ENCODE peak calls at places on chromosomes 11 and 22, in four cellular contexts. One of them, this sample, is unnamed.

GRCh38 chr22:47102648-47103047 is 340.2 kb downstream of the TBC1D22A start:
- DNase-seq in K562: no peak
- DNase-seq in psoas muscle: no peak
- DNase-seq in skeletal muscle cell: no peak
- DNase-seq in this sample: no peak

GRCh38 chr11:111081021-111081511 is 164.5 kb upstream of the POU2AF2 start:
- DNase-seq in skeletal muscle cell: no peak
- DNase-seq in K562: no peak
- DNase-seq in psoas muscle: no peak
- DNase-seq in this sample: no peak

GRCh38 chr11:130068986-130069683 is 559 bp upstream of the APLP2 start:
- DNase-seq in K562: no peak
- DNase-seq in skeletal muscle cell: peak
- DNase-seq in psoas muscle: peak
- DNase-seq in this sample: peak

GRCh38 chr11:132026746-132027145 is 656.3 kb downstream of the NTM start:
- DNase-seq in psoas muscle: no peak
- DNase-seq in skeletal muscle cell: no peak
- DNase-seq in K562: no peak
- DNase-seq in this sample: no peak

GRCh38 chr11:69321877-69322350 is 28.0 kb downstream of the MYEOV start:
- DNase-seq in psoas muscle: no peak
- DNase-seq in K562: no peak
- DNase-seq in skeletal muscle cell: peak
- DNase-seq in this sample: peak

GRCh38 chr11:122287401-122287800 is 171.4 kb upstream of the BLID start:
- DNase-seq in skeletal muscle cell: no peak
- DNase-seq in psoas muscle: no peak
- DNase-seq in K562: no peak
- DNase-seq in this sample: no peak

GRCh38 chr22:32583921-32584335 is 109.3 kb downstream of the FBXO7 start:
- DNase-seq in skeletal muscle cell: peak
- DNase-seq in psoas muscle: no peak
- DNase-seq in K562: no peak
- DNase-seq in this sample: no peak

GRCh38 chr11:34052608-34053160 is 1.2 kb downstream of the CAPRIN1 start:
- DNase-seq in skeletal muscle cell: no peak
- DNase-seq in psoas muscle: peak
- DNase-seq in K562: peak
- DNase-seq in this sample: no peak

GRCh38 chr11:10913075-10913474 is 55.2 kb upstream of the ZBED5 start:
- DNase-seq in skeletal muscle cell: no peak
- DNase-seq in K562: no peak
- DNase-seq in psoas muscle: no peak
- DNase-seq in this sample: no peak

GRCh38 chr22:31605851-31606585 is 56.0 kb downstream of the PISD start:
- DNase-seq in K562: no peak
- DNase-seq in psoas muscle: no peak
- DNase-seq in skeletal muscle cell: no peak
- DNase-seq in this sample: no peak

GRCh38 chr11:73980001-73980960 is 2.4 kb downstream of the UCP2 start:
- DNase-seq in K562: peak
- DNase-seq in skeletal muscle cell: no peak
- DNase-seq in psoas muscle: peak
- DNase-seq in this sample: no peak

GRCh38 chr22:32584650-32585049 is 110.0 kb downstream of the FBXO7 start:
- DNase-seq in K562: no peak
- DNase-seq in psoas muscle: no peak
- DNase-seq in skeletal muscle cell: peak
- DNase-seq in this sample: peak

GRCh38 chr11:22711212-22711770 is 44.9 kb downstream of the GAS2 start:
- DNase-seq in psoas muscle: no peak
- DNase-seq in K562: no peak
- DNase-seq in skeletal muscle cell: no peak
- DNase-seq in this sample: no peak

GRCh38 chr11:131354251-131354701 is 16.1 kb upstream of the NTM start:
- DNase-seq in skeletal muscle cell: no peak
- DNase-seq in psoas muscle: no peak
- DNase-seq in K562: no peak
- DNase-seq in this sample: no peak

GRCh38 chr11:65208785-65209710 is 27.3 kb downstream of the CAPN1 start:
- DNase-seq in psoas muscle: no peak
- DNase-seq in K562: no peak
- DNase-seq in skeletal muscle cell: no peak
- DNase-seq in this sample: no peak

GRCh38 chr11:35390737-35391682 is 28.3 kb downstream of the SLC1A2 start:
- DNase-seq in skeletal muscle cell: peak
- DNase-seq in psoas muscle: no peak
- DNase-seq in K562: no peak
- DNase-seq in this sample: peak

GRCh38 chr11:116062129-116062525 is 557.9 kb upstream of the CADM1 start:
- DNase-seq in psoas muscle: no peak
- DNase-seq in skeletal muscle cell: no peak
- DNase-seq in K562: no peak
- DNase-seq in this sample: no peak

GRCh38 chr11:119885861-119886567 is 157.0 kb upstream of the NECTIN1 start:
- DNase-seq in skeletal muscle cell: no peak
- DNase-seq in psoas muscle: no peak
- DNase-seq in K562: no peak
- DNase-seq in this sample: no peak

GRCh38 chr11:112617977-112618829 is 343.0 kb upstream of the NCAM1 start:
- DNase-seq in skeletal muscle cell: no peak
- DNase-seq in K562: no peak
- DNase-seq in psoas muscle: no peak
- DNase-seq in this sample: no peak

GRCh38 chr22:42945736-42946135 is 69.2 kb downstream of the PACSIN2 start:
- DNase-seq in K562: no peak
- DNase-seq in psoas muscle: no peak
- DNase-seq in skeletal muscle cell: no peak
- DNase-seq in this sample: no peak

GRCh38 chr11:86274999-86275398 is 27.0 kb upstream of the HIKESHI start:
- DNase-seq in K562: no peak
- DNase-seq in skeletal muscle cell: no peak
- DNase-seq in psoas muscle: no peak
- DNase-seq in this sample: no peak

GRCh38 chr11:36057372-36058045 is 113.6 kb downstream of the LDLRAD3 start:
- DNase-seq in K562: no peak
- DNase-seq in skeletal muscle cell: peak
- DNase-seq in psoas muscle: peak
- DNase-seq in this sample: no peak

GRCh38 chr22:23225724-23226496 is 45.6 kb downstream of the BCR start:
- DNase-seq in skeletal muscle cell: no peak
- DNase-seq in K562: peak
- DNase-seq in psoas muscle: no peak
- DNase-seq in this sample: no peak

GRCh38 chr11:127035812-127036211 is 35.2 kb upstream of the KIRREL3 start:
- DNase-seq in skeletal muscle cell: no peak
- DNase-seq in psoas muscle: no peak
- DNase-seq in K562: no peak
- DNase-seq in this sample: no peak

GRCh38 chr22:20517422-20517821 is 10.0 kb downstream of the MED15 start:
- DNase-seq in skeletal muscle cell: no peak
- DNase-seq in psoas muscle: no peak
- DNase-seq in K562: peak
- DNase-seq in this sample: no peak

GRCh38 chr22:41217553-41218157 is 12.5 kb downstream of the L3MBTL2 start:
- DNase-seq in skeletal muscle cell: peak
- DNase-seq in K562: no peak
- DNase-seq in psoas muscle: peak
- DNase-seq in this sample: no peak
- H3K4me3 ChIP-seq in skeletal muscle cell: peak
- H3K4me3 ChIP-seq in K562: no peak
- H3K4me3 ChIP-seq in psoas muscle: no peak
- H3K4me3 ChIP-seq in this sample: no peak

GRCh38 chr11:93548679-93549319 is 5.6 kb upstream of the SMCO4 start:
- DNase-seq in psoas muscle: no peak
- DNase-seq in skeletal muscle cell: no peak
- DNase-seq in K562: no peak
- DNase-seq in this sample: no peak

GRCh38 chr11:93549986-93550385 is 6.8 kb upstream of the SMCO4 start:
- DNase-seq in K562: no peak
- DNase-seq in skeletal muscle cell: no peak
- DNase-seq in psoas muscle: no peak
- DNase-seq in this sample: no peak

GRCh38 chr11:93545566-93545965 is 2.4 kb upstream of the SMCO4 start:
- DNase-seq in psoas muscle: no peak
- DNase-seq in K562: no peak
- DNase-seq in skeletal muscle cell: no peak
- DNase-seq in this sample: no peak

GRCh38 chr11:93547768-93548167 is 4.6 kb upstream of the SMCO4 start:
- DNase-seq in K562: no peak
- DNase-seq in skeletal muscle cell: no peak
- DNase-seq in psoas muscle: no peak
- DNase-seq in this sample: no peak

GRCh38 chr11:93547028-93547427 is 3.8 kb upstream of the SMCO4 start:
- DNase-seq in psoas muscle: no peak
- DNase-seq in K562: no peak
- DNase-seq in skeletal muscle cell: no peak
- DNase-seq in this sample: no peak
- H3K4me3 ChIP-seq in psoas muscle: no peak
- H3K4me3 ChIP-seq in K562: no peak
- H3K4me3 ChIP-seq in skeletal muscle cell: no peak
- H3K4me3 ChIP-seq in this sample: no peak

GRCh38 chr11:28627690-28628255 is 519.6 kb downstream of the METTL15 start:
- DNase-seq in psoas muscle: no peak
- DNase-seq in K562: no peak
- DNase-seq in skeletal muscle cell: no peak
- DNase-seq in this sample: no peak
- H3K4me3 ChIP-seq in psoas muscle: no peak
- H3K4me3 ChIP-seq in K562: no peak
- H3K4me3 ChIP-seq in skeletal muscle cell: no peak
- H3K4me3 ChIP-seq in this sample: no peak

GRCh38 chr11:2903672-2904011 is 18.1 kb upstream of the CDKN1C start:
- DNase-seq in K562: no peak
- DNase-seq in psoas muscle: no peak
- DNase-seq in skeletal muscle cell: no peak
- DNase-seq in this sample: no peak
- H3K4me3 ChIP-seq in K562: no peak
- H3K4me3 ChIP-seq in psoas muscle: no peak
- H3K4me3 ChIP-seq in skeletal muscle cell: no peak
- H3K4me3 ChIP-seq in this sample: no peak

GRCh38 chr11:114140826-114141225 is 81.3 kb downstream of the ZBTB16 start:
- DNase-seq in K562: no peak
- DNase-seq in skeletal muscle cell: no peak
- DNase-seq in psoas muscle: peak
- DNase-seq in this sample: no peak
- H3K4me3 ChIP-seq in K562: no peak
- H3K4me3 ChIP-seq in skeletal muscle cell: no peak
- H3K4me3 ChIP-seq in psoas muscle: no peak
- H3K4me3 ChIP-seq in this sample: no peak

DNA sequence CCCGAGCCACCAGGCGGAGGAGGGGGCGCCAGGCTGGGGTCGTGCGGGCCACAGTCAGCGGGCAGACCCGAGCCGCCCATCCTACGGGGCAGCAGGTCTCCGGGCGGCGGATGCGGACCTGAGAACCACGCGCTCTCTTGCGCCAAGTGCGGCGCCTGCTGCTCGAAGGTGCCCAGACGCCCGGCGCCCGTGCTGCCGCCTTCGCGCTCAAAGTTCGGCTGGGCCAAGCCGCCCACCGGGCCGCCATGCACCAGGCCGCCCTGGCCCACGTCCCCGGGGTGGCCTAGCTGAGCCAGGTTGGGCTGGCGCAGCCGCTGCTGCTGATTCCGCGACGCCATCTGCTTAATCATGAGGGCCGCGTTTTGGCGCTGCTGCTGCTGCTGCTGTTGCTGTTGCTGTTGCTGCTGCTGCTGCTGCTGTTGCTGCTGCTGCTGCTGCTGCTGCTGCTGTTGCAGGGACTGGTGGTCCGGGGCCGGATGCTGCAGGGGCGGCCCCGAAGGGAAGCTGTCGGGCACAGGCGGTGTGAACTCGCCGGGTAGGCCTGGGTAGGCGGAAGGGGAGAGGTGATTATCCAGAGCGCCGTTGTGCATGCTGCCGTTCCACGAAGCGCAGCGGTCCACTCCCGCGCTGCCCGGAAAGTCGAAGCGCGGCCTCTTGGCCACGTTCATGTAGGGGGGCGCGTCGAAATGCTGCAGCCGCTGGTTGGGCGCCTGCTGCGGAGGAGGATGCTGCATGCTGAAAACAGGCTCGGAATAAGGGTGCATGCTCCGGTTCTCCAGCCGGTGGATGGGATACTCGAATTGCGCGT is 2.8 kb downstream of the MN1 start:
- DNase-seq in K562: no peak
- DNase-seq in skeletal muscle cell: no peak
- DNase-seq in psoas muscle: no peak
- DNase-seq in this sample: no peak
- H3K4me3 ChIP-seq in K562: no peak
- H3K4me3 ChIP-seq in skeletal muscle cell: no peak
- H3K4me3 ChIP-seq in psoas muscle: peak
- H3K4me3 ChIP-seq in this sample: peak

DNA sequence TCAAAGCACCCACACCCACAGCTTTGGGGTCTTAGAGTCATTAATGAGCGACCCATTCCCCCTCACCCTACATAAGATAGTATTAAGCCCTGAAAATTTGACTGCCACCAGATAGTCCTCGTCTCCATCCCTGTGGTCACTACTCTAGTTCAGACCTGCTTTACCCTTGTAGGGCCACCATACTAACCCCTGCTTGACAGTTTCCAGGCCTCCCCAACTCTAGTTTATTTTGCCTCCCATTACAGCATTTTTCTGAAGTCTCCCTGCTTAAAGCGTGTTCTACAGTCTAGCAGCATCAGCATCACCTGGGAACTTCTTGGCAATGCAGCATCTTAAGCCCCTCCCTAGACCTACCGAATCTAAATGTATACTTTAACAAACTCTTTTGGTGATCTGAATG is 192.4 kb downstream of the MAML2 start:
- DNase-seq in skeletal muscle cell: no peak
- DNase-seq in psoas muscle: no peak
- DNase-seq in K562: no peak
- DNase-seq in this sample: no peak
- H3K4me3 ChIP-seq in skeletal muscle cell: no peak
- H3K4me3 ChIP-seq in psoas muscle: no peak
- H3K4me3 ChIP-seq in K562: no peak
- H3K4me3 ChIP-seq in this sample: no peak

DNA sequence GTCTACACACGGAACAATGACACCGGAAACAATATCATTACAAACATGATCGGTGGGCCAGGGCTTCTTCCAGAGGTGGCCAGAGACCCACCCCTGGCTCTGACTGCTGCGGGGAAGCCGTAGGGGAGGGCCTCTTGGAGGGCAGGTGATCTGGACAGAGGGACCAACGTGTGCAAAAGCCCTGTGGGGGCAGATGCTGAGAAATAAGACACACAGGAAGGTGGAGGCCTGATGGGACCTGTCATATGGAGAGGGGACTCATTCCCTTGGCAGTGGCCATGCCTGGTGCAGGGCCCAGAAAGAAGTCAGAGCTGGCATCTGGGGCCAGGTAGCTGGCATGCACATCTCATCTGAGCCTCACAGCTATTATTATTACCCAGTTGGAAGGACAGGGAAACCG is 1.1 kb downstream of the ALDH3B2 start:
- DNase-seq in psoas muscle: no peak
- DNase-seq in K562: no peak
- DNase-seq in skeletal muscle cell: no peak
- DNase-seq in this sample: no peak
- H3K4me3 ChIP-seq in psoas muscle: no peak
- H3K4me3 ChIP-seq in K562: no peak
- H3K4me3 ChIP-seq in skeletal muscle cell: no peak
- H3K4me3 ChIP-seq in this sample: no peak

This sample was measured in astrocyte of the cerebellum.